ENCODE peak calls at places on chromosomes 7 and 10, in five cellular contexts. M is IMR-90, Y is keratinocyte, T is HCT116, L is endothelial cell of umbilical vein. H is an unnamed sample.

GRCh38 chr7:92489634-92490033 is 11.9 kb upstream of the ERVW-1 start:
- DNase-seq in M (peak; percentile 33), Y (no peak), T (no peak), L (peak; percentile 42), H (no peak)

GRCh38 chr7:85184599-85185354 is 2.1 kb downstream of the SEMA3D start:
- DNase-seq in M (peak; percentile 37), Y (no peak), T (no peak), L (no peak), H (peak; percentile 64)

GRCh38 chr10:93657757-93658156 is 44.6 kb downstream of the FRA10AC1 start:
- DNase-seq in M (no peak), Y (no peak), T (no peak), L (no peak), H (no peak)

GRCh38 chr7:31175672-31176071 is 123.6 kb downstream of the ADCYAP1R1 start:
- DNase-seq in M (no peak), Y (no peak), T (no peak), L (no peak), H (no peak)

GRCh38 chr10:128863411-128863810 is 603.6 kb upstream of the MGMT start:
- DNase-seq in M (no peak), Y (no peak), T (no peak), L (no peak), H (no peak)

GRCh38 chr10:3248526-3249255 is 76.1 kb upstream of the PITRM1 start:
- DNase-seq in M (peak; percentile 94), Y (peak; percentile 9), T (peak; percentile 75), L (peak; percentile 81), H (peak; percentile 97)

GRCh38 chr7:12630615-12630884 is 56.9 kb upstream of the ARL4A start:
- DNase-seq in M (no peak), Y (no peak), T (no peak), L (peak; percentile 46), H (no peak)

GRCh38 chr7:22989646-22990587 is 24.0 kb downstream of the HYCC1 start:
- DNase-seq in M (no peak), Y (no peak), T (no peak), L (peak; percentile 77), H (peak; percentile 43)

GRCh38 chr10:72123616-72124015 is 35.3 kb upstream of the SPOCK2 start:
- DNase-seq in M (no peak), Y (no peak), T (no peak), L (no peak), H (no peak)

GRCh38 chr10:133068111-133068740 is 19.5 kb upstream of the ADGRA1 start:
- DNase-seq in M (no peak), Y (no peak), T (no peak), L (no peak), H (no peak)

GRCh38 chr10:109773288-109773687 is 150.0 kb downstream of the XPNPEP1 start:
- DNase-seq in M (no peak), Y (no peak), T (no peak), L (no peak), H (no peak)

GRCh38 chr7:93048136-93048930 is 69.4 kb downstream of the SAMD9 start:
- DNase-seq in M (peak; percentile 86), Y (no peak), T (no peak), L (no peak), H (peak; percentile 51)

GRCh38 chr10:48464871-48465736 is 139.8 kb downstream of the ARHGAP22 start:
- DNase-seq in M (no peak), Y (no peak), T (no peak), L (no peak), H (no peak)

GRCh38 chr10:111516144-111516543 is 439.3 kb downstream of the ADRA2A start:
- DNase-seq in M (no peak), Y (no peak), T (no peak), L (no peak), H (no peak)

GRCh38 chr7:18212308-18212707 is 184.7 kb upstream of the PRPS1L1 start:
- DNase-seq in M (no peak), Y (no peak), T (no peak), L (no peak), H (peak; percentile 13)

GRCh38 chr7:108326938-108327337 is 129.3 kb downstream of the NRCAM start:
- DNase-seq in M (no peak), Y (no peak), T (no peak), L (no peak), H (no peak)
- H3K9ac ChIP-seq in M (no peak overlapping the region), Y (no peak overlapping the region), T (no peak overlapping the region), L (no peak overlapping the region), H (no peak overlapping the region)

GRCh38 chr7:28584235-28584634 is 171.9 kb downstream of the CREB5 start:
- DNase-seq in M (no peak), Y (no peak), T (no peak), L (no peak), H (no peak)

GRCh38 chr7:28581351-28581750 is 169.0 kb downstream of the CREB5 start:
- DNase-seq in M (no peak), Y (no peak), T (no peak), L (no peak), H (no peak)

GRCh38 chr7:28579571-28579970 is 167.3 kb downstream of the CREB5 start:
- DNase-seq in M (no peak), Y (no peak), T (no peak), L (no peak), H (no peak)

GRCh38 chr7:28580626-28581025 is 168.3 kb downstream of the CREB5 start:
- DNase-seq in M (no peak), Y (no peak), T (no peak), L (no peak), H (no peak)

DNA sequence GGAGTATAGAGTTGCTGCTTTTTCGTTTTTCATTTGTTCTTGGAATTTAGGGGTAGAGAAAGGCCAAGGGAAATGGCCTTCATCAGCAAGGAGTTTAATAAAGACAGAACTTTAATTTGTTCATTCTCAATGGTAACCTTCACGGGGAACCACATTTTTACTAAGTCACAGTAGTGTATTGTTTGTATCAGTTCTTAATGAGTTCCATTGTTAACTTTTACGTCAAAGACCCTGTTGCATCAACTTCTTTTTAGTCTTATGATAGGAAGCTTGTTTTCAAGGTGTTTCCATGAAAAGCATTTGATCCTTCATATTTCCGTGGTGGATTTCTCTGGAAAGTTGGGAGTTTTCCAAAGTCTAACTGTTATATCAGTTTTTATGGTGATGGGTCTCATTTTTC is 169.9 kb downstream of the CREB5 start:
- DNase-seq in M (no peak), Y (no peak), T (no peak), L (no peak), H (no peak)
- H3K27ac ChIP-seq in M (no peak overlapping the region), Y (no peak overlapping the region), T (no peak overlapping the region), L (no peak overlapping the region), H (no peak overlapping the region)

DNA sequence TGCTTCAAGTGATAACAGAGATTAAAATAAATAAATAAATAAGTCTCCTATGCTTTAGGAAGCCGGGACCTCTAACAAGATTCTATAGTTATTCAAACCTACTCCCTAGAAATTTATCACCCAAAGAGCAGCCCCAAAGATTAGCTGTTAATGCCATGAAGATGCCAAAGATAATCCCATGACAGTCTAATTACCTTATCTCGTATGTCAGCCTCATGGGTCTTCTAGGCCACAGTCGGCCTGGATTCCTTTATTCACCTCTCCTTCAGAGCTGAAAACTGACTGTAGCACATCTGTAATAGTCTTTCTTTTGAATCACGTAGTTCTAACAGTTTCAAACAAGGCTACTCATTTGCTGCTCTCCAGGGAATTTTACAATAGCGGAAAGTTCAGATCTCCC is 24.2 kb downstream of the COL1A2 start:
- DNase-seq in M (peak; percentile 0), Y (no peak), T (no peak), L (no peak), H (peak; percentile 44)
- H3K9ac ChIP-seq in M (peak overlapping the region; percentile 61), Y (no peak overlapping the region), T (no peak overlapping the region), L (no peak overlapping the region), H (peak overlapping the region; percentile 100)

GRCh38 chr7:107047902-107048782 is 3.6 kb downstream of the PRKAR2B start:
- DNase-seq in M (peak; percentile 50), Y (no peak), T (no peak), L (peak; percentile 86), H (no peak)

GRCh38 chr7:107049971-107050532 is 5.5 kb downstream of the PRKAR2B start:
- DNase-seq in M (no peak), Y (no peak), T (no peak), L (no peak), H (no peak)

GRCh38 chr7:107049480-107049879 is 5.0 kb downstream of the PRKAR2B start:
- DNase-seq in M (no peak), Y (no peak), T (no peak), L (no peak), H (no peak)

GRCh38 chr7:107046511-107047259 is 2.2 kb downstream of the PRKAR2B start:
- DNase-seq in M (no peak), Y (no peak), T (no peak), L (peak; percentile 22), H (no peak)

DNA sequence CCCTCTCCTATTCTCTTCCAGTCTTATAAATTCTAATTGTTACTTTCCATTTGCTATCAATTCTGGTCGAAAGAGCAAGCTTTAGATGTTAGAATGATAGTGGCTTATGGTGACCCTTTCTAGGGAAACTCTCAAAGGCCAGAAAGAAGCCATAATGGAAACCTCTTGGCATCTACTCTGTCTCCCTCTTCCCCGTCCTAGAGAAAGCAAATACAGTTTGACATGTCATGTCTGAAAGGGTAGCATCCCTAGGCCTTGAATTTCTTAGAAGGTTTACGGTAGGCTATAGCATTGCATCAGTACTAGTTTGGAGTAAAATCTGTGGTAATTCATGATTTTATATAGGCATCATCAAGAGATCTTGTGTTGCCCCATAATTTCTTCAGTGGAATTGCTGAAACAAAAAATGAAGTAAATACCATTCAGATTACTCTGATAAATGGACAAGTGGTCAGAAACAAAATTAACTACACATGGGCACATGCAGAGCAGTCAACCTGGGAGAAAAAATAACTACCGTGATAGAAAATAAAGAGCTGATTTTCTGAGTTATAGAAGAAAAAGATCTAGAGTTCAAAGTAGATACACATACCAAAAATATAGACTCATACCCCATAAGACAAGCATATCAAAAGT is 4.4 kb downstream of the PRKAR2B start:
- DNase-seq in M (no peak), Y (no peak), T (no peak), L (no peak), H (no peak)
- H3K27ac ChIP-seq in M (no peak overlapping the region), Y (no peak overlapping the region), T (no peak overlapping the region), L (peak overlapping the region; percentile 68), H (no peak overlapping the region)

H was measured in GM23248.